ENCODE peak calls at places on chromosomes 6 and 20, in eight cellular contexts. O, K, L, U, Z, V, S and T are unnamed samples. For H3K27me3 and H3K4me1, the result is how much of the 10 kb centered on the place peaks cover.

GRCh38 chr6:111274593-111275217 is 187.4 kb downstream of the SLC16A10 start:
- DNase-seq in O (no peak), K (no peak), L (no peak), U (no peak), Z (no peak), V (no peak), S (no peak), T (no peak)

GRCh38 chr6:155117266-155117665 is 122.2 kb downstream of the TIAM2 start:
- DNase-seq in O (no peak), K (no peak), L (no peak), U (no peak), Z (no peak), V (peak), S (no peak), T (no peak)

GRCh38 chr6:157381631-157382621 is 936 bp downstream of the ZDHHC14 start:
- DNase-seq in O (peak), K (peak), L (peak), U (peak), Z (peak), V (peak), S (peak), T (peak)

GRCh38 chr6:6769466-6769865 is 180.9 kb downstream of the LY86 start:
- DNase-seq in O (no peak), K (no peak), L (no peak), U (no peak), Z (no peak), V (no peak), S (no peak), T (no peak)

GRCh38 chr6:96907498-96907897 is 9.8 kb upstream of the NDUFAF4 start:
- DNase-seq in O (no peak), K (no peak), L (no peak), U (peak), Z (no peak), V (peak), S (no peak), T (no peak)

GRCh38 chr6:144186817-144187625 is 36.7 kb downstream of the STX11 start:
- DNase-seq in O (no peak), K (no peak), L (no peak), U (no peak), Z (no peak), V (no peak), S (no peak), T (no peak)

GRCh38 chr6:106518748-106519147 is 110.5 kb downstream of the RTN4IP1 start:
- DNase-seq in O (no peak), K (no peak), L (no peak), U (no peak), Z (no peak), V (no peak), S (peak), T (no peak)

GRCh38 chr6:75296811-75297779 is 12.5 kb upstream of the TMEM30A start:
- DNase-seq in O (no peak), K (no peak), L (no peak), U (no peak), Z (no peak), V (peak), S (peak), T (no peak)

GRCh38 chr20:36093025-36093803 is 61.3 kb upstream of the EPB41L1 start:
- DNase-seq in O (peak), K (peak), L (no peak), U (peak), Z (peak), V (peak), S (no peak), T (peak)

GRCh38 chr6:133887478-133887877 is 1.4 kb upstream of the TCF21 start:
- DNase-seq in O (no peak), K (no peak), L (no peak), U (no peak), Z (no peak), V (no peak), S (no peak), T (no peak)

DNA sequence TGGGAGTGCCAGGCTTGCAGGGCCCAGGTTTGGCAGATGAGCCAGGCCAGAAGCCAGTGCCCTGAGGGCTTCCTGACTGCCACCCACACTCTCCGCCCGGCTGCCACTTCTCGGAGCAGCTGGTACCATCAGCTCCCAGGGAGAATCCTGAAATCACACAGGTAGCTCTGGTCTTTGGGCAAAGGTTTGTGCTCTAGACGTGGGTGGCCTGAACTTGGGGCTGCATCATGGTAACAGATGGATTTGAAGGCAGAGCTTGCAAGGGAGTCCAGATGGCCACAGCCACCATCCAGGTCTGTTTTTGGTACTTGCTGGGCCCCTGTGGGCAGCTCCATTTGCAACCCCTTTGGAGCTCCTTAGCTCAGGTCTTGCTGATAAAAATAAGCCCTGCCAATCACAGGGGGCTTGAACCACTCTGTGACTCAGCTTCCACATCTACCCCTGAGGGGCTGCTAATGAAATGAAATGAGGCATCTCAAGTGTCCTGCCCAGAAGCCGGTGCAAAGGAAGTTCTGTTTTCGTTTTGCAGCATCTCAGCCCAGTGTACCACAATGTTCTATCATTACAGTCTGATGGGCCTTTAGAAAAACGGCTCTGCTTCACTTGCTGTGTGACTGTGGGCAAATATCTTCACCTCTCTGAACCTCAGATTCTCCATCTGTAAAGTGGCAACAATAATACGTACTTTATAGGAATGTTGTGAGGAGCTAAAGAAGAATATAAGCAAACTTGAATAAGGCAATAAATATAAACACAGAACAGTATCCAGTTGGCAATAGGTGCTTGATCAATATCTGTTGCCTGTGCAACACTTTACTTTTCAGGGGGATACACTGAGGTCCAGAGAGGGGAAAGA is 25.1 kb upstream of the CDH22 start:
- DNase-seq in O (no peak), K (no peak), L (no peak), U (no peak), Z (no peak), V (no peak), S (peak), T (peak)
- H3K27me3 ChIP-seq in O (under half), K (under half), L (under half), U (under half), Z (under half), V (under half), S (under half), T (under half)

GRCh38 chr6:34305497-34305896 is 56.7 kb upstream of the SMIM29 start:
- DNase-seq in O (no peak), K (no peak), L (no peak), U (no peak), Z (no peak), V (no peak), S (no peak), T (no peak)
- H3K4me1 ChIP-seq in O (under half), K (half or more), L (under half), U (under half), Z (under half), V (under half), S (under half), T (under half)

GRCh38 chr6:169841907-169842606 is 90.6 kb downstream of the ERMARD start:
- DNase-seq in O (no peak), K (no peak), L (no peak), U (peak), Z (peak), V (no peak), S (no peak), T (no peak)
- H3K27me3 ChIP-seq in O (under half), K (under half), L (under half), U (under half), Z (under half), V (under half), S (under half), T (under half)

GRCh38 chr20:49637238-49637637 is 69.3 kb upstream of the PTGIS start:
- DNase-seq in O (no peak), K (no peak), L (no peak), U (no peak), Z (no peak), V (no peak), S (no peak), T (no peak)
- H3K4me1 ChIP-seq in O (under half), K (under half), L (under half), U (under half), Z (under half), V (under half), S (under half), T (under half)

DNA sequence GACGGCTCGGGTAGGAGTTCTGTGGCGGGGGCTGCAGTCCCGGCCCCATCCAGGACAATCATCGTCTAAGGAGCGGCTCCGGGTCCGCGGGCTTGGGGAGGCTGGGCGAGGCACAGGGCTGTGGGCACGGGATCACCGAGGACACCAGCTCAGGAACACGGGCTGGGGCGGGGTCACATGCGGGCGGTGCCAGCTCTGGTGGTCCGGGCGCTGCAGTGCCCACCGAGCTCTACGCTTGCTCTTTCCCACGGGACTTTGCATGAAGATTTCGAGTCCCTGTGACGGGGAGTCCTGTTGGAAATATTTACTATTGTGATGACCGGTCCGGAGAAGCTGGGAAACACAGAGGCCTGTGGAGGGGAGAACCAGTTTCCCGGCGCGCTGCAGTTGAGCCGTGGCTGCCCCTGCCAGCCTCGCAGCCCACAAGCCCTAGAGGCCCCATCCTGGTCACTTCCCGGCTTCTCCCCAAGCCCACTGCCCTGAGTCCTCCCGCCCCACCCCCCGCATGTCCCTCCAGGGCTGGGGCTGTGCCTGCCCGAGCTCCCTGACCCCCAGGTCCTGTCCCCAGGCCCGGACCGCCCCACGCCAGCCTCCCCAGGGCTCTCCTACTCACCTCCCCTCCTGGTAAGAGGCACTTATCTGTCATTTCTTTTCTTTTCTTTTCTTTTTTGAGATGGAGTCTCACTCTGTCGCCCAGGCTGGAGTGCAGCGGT is 20.7 kb downstream of the SLC17A9 start:
- DNase-seq in O (no peak), K (no peak), L (no peak), U (no peak), Z (no peak), V (no peak), S (no peak), T (no peak)
- H3K27me3 ChIP-seq in O (under half), K (under half), L (under half), U (under half), Z (under half), V (half or more), S (under half), T (under half)

GRCh38 chr6:160387887-160388286 is 39.7 kb downstream of the SLC22A3 start:
- DNase-seq in O (no peak), K (no peak), L (no peak), U (peak), Z (no peak), V (no peak), S (no peak), T (no peak)
- H3K4me1 ChIP-seq in O (under half), K (under half), L (under half), U (under half), Z (under half), V (under half), S (under half), T (under half)

GRCh38 chr6:35497571-35498406 is 910 bp upstream of the TEAD3 start:
- DNase-seq in O (no peak), K (peak), L (peak), U (peak), Z (peak), V (peak), S (no peak), T (no peak)
- H3K27me3 ChIP-seq in O (under half), K (under half), L (under half), U (under half), Z (under half), V (under half), S (under half), T (under half)

GRCh38 chr20:62303327-62304226 is 780 bp downstream of the ADRM1 start:
- DNase-seq in O (no peak), K (no peak), L (peak), U (peak), Z (no peak), V (no peak), S (peak), T (peak)

GRCh38 chr20:62305765-62306431 is 3.1 kb downstream of the ADRM1 start:
- DNase-seq in O (no peak), K (no peak), L (no peak), U (no peak), Z (no peak), V (no peak), S (no peak), T (no peak)

GRCh38 chr20:62305149-62305764 is 2.5 kb downstream of the ADRM1 start:
- DNase-seq in O (no peak), K (peak), L (no peak), U (no peak), Z (no peak), V (no peak), S (no peak), T (no peak)

GRCh38 chr20:62303049-62303326 is 191 bp downstream of the ADRM1 start:
- DNase-seq in O (peak), K (no peak), L (no peak), U (no peak), Z (no peak), V (no peak), S (no peak), T (no peak)

GRCh38 chr20:62304331-62305148 is 1.7 kb downstream of the ADRM1 start:
- DNase-seq in O (no peak), K (no peak), L (no peak), U (no peak), Z (no peak), V (no peak), S (no peak), T (no peak)
- H3K4me1 ChIP-seq in O (under half), K (under half), L (under half), U (under half), Z (under half), V (under half), S (under half), T (under half)

GRCh38 chr6:2509746-2510145 is 241.0 kb downstream of the MYLK4 start:
- DNase-seq in O (no peak), K (no peak), L (no peak), U (no peak), Z (no peak), V (peak), S (no peak), T (no peak)

GRCh38 chr6:2516059-2516458 is 234.7 kb downstream of the MYLK4 start:
- DNase-seq in O (no peak), K (no peak), L (no peak), U (no peak), Z (no peak), V (no peak), S (no peak), T (no peak)

GRCh38 chr6:2510341-2510740 is 240.4 kb downstream of the MYLK4 start:
- DNase-seq in O (no peak), K (no peak), L (no peak), U (no peak), Z (no peak), V (no peak), S (no peak), T (no peak)

GRCh38 chr6:2518029-2518428 is 232.7 kb downstream of the MYLK4 start:
- DNase-seq in O (no peak), K (no peak), L (no peak), U (no peak), Z (no peak), V (no peak), S (no peak), T (no peak)

GRCh38 chr6:2514965-2515543 is 235.7 kb downstream of the MYLK4 start:
- DNase-seq in O (no peak), K (no peak), L (no peak), U (no peak), Z (peak), V (no peak), S (no peak), T (no peak)
- H3K27me3 ChIP-seq in O (under half), K (under half), L (under half), U (under half), Z (under half), V (under half), S (under half), T (under half)

DNA sequence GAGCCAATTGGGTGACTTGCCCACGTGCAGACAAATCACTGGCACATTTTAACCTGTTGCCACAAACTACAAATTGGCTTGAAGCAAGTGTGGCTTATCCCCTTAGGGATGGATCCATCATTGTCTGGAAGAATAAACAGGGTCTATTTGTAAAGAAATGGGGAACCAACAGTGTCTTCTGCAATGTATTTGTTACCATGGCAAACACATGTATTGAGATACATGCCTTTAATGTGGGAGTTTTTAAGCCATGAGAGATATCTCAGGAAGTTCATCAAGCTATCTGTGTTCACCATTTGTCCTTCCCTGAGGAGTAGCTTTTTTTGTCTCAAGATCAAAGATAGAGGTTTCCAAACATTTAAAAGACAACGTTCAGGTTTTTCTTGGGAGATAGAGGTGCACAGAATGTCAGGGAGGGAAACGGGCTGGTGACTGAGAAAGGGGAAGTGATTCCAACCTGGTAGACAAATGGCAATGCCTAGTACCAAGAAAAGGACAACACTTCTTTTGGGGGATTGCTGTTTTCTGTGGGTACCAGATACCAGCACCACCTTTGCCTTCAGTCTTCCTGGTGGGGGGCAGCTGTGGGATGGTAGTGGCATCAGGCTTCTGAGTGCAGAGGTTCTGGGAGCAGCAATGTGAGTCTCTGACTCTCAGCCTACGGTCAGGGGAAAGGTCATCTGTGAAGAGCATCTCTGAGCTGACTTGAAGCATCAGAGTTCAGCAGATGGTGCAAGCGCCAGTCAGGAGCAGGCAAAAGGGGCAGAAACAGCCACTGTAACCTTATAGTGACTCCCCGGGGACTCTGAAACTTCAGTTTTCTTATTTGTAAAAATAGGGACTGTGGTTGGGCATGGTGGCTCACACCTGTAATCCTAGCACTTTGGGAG is 20.1 kb upstream of the BCAS1 start:
- DNase-seq in O (no peak), K (no peak), L (no peak), U (no peak), Z (no peak), V (no peak), S (peak), T (no peak)
- H3K4me1 ChIP-seq in O (under half), K (under half), L (under half), U (under half), Z (under half), V (under half), S (under half), T (under half)